ENCODE peak calls at places on chromosome 20, in eight cellular contexts. R is GM10248, C is cardiac fibroblast, E is ovary, T is AG09309, K is stomach, J is GM12865, I is Calu3. Q is an unnamed sample.

GRCh38 chr20:10433014-10433622 is 904 bp downstream of the MKKS start:
- DNase-seq in E (no peak), J (peak), R (no peak), K (no peak), I (no peak), T (no peak), C (peak), Q (no peak)

GRCh38 chr20:10463622-10464021 is 28.5 kb downstream of the SLX4IP start:
- DNase-seq in T (no peak), J (no peak), K (no peak), E (no peak), R (no peak), I (no peak), C (no peak), Q (no peak)

GRCh38 chr20:18138266-18138582 is 561 bp downstream of the KAT14 start:
- DNase-seq in I (no peak), E (no peak), R (no peak), J (no peak), C (no peak), T (no peak), K (no peak), Q (no peak)

GRCh38 chr20:20568604-20569205 is 143.7 kb downstream of the RALGAPA2 start:
- DNase-seq in K (no peak), E (no peak), T (peak), I (peak), R (peak), J (peak), C (peak), Q (peak)

GRCh38 chr20:56409946-56410345 is 2.1 kb upstream of the CASS4 start:
- DNase-seq in T (no peak), C (peak), I (no peak), K (no peak), J (no peak), R (no peak), E (peak), Q (no peak)

GRCh38 chr20:1322511-1323245 is 6.3 kb downstream of the SDCBP2 start:
- DNase-seq in R (no peak), T (peak), J (no peak), I (no peak), E (peak), C (peak), K (no peak), Q (no peak)

GRCh38 chr20:10716855-10717254 is 43.1 kb upstream of the JAG1 start:
- DNase-seq in E (no peak), I (no peak), J (no peak), T (no peak), C (peak), R (no peak), K (no peak), Q (no peak)

GRCh38 chr20:18712116-18712515 is 101.5 kb upstream of the SCP2D1 start:
- DNase-seq in E (no peak), R (no peak), I (no peak), T (no peak), C (no peak), J (no peak), K (no peak), Q (no peak)

GRCh38 chr20:50009521-50010454 is 27.0 kb downstream of the SNAI1 start:
- DNase-seq in K (no peak), C (no peak), I (no peak), R (no peak), E (no peak), J (no peak), T (no peak), Q (no peak)

GRCh38 chr20:33789109-33789857 is 21.9 kb upstream of the CHMP4B start:
- DNase-seq in I (peak), K (peak), R (no peak), C (peak), J (peak), E (peak), T (peak), Q (no peak)

GRCh38 chr20:13022401-13023170 is 13.8 kb downstream of the SPTLC3 start:
- DNase-seq in R (no peak), C (peak), T (peak), I (no peak), K (no peak), J (no peak), E (no peak), Q (no peak)

GRCh38 chr20:58714923-58715708 is 22.5 kb downstream of the NPEPL1 start:
- DNase-seq in C (no peak), K (no peak), J (no peak), T (no peak), I (no peak), R (peak), E (no peak), Q (peak)

GRCh38 chr20:38635721-38636285 is 34.2 kb downstream of the ARHGAP40 start:
- DNase-seq in J (peak), K (no peak), I (no peak), T (no peak), R (no peak), E (no peak), C (peak), Q (no peak)

GRCh38 chr20:36275011-36275410 is 31.1 kb upstream of the DLGAP4 start:
- DNase-seq in T (no peak), E (no peak), R (no peak), J (no peak), C (no peak), I (no peak), K (no peak), Q (no peak)

GRCh38 chr20:31547017-31547675 is 32.9 kb downstream of the HM13 start:
- DNase-seq in C (peak), K (peak), J (peak), T (no peak), E (peak), R (peak), I (peak), Q (peak)

GRCh38 chr20:17505664-17506517 is 25.3 kb downstream of the BFSP1 start:
- DNase-seq in K (no peak), I (no peak), C (peak), R (no peak), T (no peak), J (no peak), E (no peak), Q (no peak)

GRCh38 chr20:63624486-63624885 is 2.4 kb downstream of the GMEB2 start:
- DNase-seq in R (no peak), I (no peak), C (peak), J (no peak), K (no peak), T (no peak), E (no peak), Q (no peak)

GRCh38 chr20:46378390-46379009 is 27.9 kb downstream of the ELMO2 start:
- DNase-seq in R (no peak), J (no peak), T (no peak), I (no peak), C (no peak), K (no peak), E (no peak), Q (no peak)

GRCh38 chr20:667351-668034 is 8.1 kb downstream of the SCRT2 start:
- DNase-seq in J (peak), R (peak), K (peak), C (peak), T (no peak), E (no peak), I (peak), Q (peak)

GRCh38 chr20:48995599-48995998 is 50.5 kb upstream of the CSE1L start:
- DNase-seq in E (no peak), R (no peak), T (no peak), I (no peak), J (no peak), K (no peak), C (no peak), Q (no peak)

GRCh38 chr20:35226126-35226774 is at the start of gene MMP24:
- DNase-seq in I (no peak), C (no peak), R (no peak), J (no peak), E (no peak), T (no peak), K (no peak), Q (no peak)

GRCh38 chr20:58321205-58321604 is 11.7 kb downstream of the RAB22A start:
- DNase-seq in I (no peak), T (no peak), C (no peak), E (no peak), R (no peak), K (no peak), J (no peak), Q (no peak)

GRCh38 chr20:11935212-11935611 is 17.5 kb downstream of the BTBD3 start:
- DNase-seq in K (no peak), J (no peak), I (no peak), E (no peak), C (no peak), R (no peak), T (no peak), Q (no peak)
- TF ChIP-seq CTCF in K (no peak), J (no peak), I (no peak), E (no peak), C (no peak), R (no peak), T (no peak), Q (no peak)

GRCh38 chr20:4522310-4522709 is 199.4 kb upstream of the PRND start:
- DNase-seq in C (no peak), R (no peak), T (no peak), E (no peak), I (no peak), J (no peak), K (no peak), Q (no peak)

GRCh38 chr20:4524307-4524706 is 197.4 kb upstream of the PRND start:
- DNase-seq in K (no peak), C (no peak), R (no peak), E (no peak), I (no peak), T (no peak), J (no peak), Q (no peak)

GRCh38 chr20:4516851-4517250 is 204.9 kb upstream of the PRND start:
- DNase-seq in I (no peak), R (no peak), J (no peak), K (no peak), E (no peak), T (no peak), C (no peak), Q (no peak)

GRCh38 chr20:4521170-4521968 is 200.3 kb upstream of the PRND start:
- DNase-seq in T (no peak), R (no peak), I (no peak), E (no peak), K (no peak), J (no peak), C (no peak), Q (no peak)

DNA sequence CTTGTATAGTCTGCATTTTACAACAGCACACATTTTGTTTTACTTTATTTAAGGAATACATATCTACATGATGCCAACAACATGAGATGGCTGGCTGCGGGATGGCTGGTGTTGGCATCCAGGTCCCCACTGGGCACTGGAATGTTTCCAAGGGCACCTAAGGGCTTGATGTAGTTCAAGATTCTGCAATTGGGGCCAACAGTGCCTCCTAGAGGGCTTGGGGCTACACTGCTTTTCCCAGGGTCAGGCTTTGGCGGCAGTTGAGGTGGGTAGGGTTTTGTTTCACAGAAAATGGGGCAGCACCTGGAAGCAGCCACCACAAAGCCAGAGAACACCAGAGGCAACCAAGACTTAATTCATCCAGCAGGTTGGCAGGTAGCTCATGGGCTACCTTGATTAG is 202.2 kb upstream of the PRND start:
- DNase-seq in T (no peak), R (peak), C (no peak), J (peak), K (no peak), E (no peak), I (peak), Q (peak)
- TF ChIP-seq CTCF in T (peak), R (peak), C (peak), J (peak), K (no peak), E (no peak), I (peak), Q (peak)

GRCh38 chr20:61859712-61860111 is 206.0 kb downstream of the TAF4 start:
- DNase-seq in J (no peak), C (no peak), T (no peak), R (no peak), K (no peak), E (no peak), I (no peak), Q (no peak)

GRCh38 chr20:61857884-61858283 is 207.8 kb downstream of the TAF4 start:
- DNase-seq in C (no peak), E (no peak), R (no peak), I (no peak), J (no peak), T (no peak), K (no peak), Q (no peak)

GRCh38 chr20:61861054-61861841 is 204.4 kb downstream of the TAF4 start:
- DNase-seq in I (no peak), C (no peak), K (no peak), J (no peak), R (no peak), E (no peak), T (no peak), Q (no peak)

GRCh38 chr20:61861858-61862257 is 203.8 kb downstream of the TAF4 start:
- DNase-seq in J (no peak), E (no peak), T (no peak), R (no peak), I (no peak), K (no peak), C (no peak), Q (no peak)

GRCh38 chr20:61860588-61860987 is 205.1 kb downstream of the TAF4 start:
- DNase-seq in E (no peak), J (no peak), T (no peak), K (no peak), R (no peak), C (no peak), I (no peak), Q (no peak)
- TF ChIP-seq CTCF in E (no peak), J (no peak), T (no peak), K (no peak), R (no peak), C (no peak), I (no peak), Q (no peak)

DNA sequence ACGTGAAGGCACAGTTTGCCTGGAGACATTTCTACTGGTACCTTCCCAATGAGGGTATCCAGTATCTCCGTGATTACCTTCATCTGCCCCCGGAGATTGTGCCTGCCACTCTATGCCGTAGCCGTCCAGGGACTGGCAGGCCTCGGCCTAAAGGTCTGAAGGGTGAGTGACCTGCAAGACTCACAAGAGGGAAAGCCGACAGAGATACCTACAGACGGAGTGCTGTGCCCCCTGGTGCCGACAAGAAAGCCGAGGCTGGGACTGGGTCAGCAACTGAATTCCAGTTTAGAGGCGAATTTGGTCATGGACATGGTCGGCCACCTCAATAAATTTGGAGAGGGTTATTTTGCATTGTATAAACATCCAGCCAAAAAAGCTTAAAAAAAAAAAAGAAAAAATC is 420.3 kb upstream of the FLRT3 start:
- DNase-seq in R (no peak), T (no peak), I (no peak), C (no peak), E (no peak), K (no peak), J (no peak), Q (no peak)
- TF ChIP-seq CTCF in R (no peak), T (no peak), I (no peak), C (no peak), E (no peak), K (no peak), J (no peak), Q (no peak)

DNA sequence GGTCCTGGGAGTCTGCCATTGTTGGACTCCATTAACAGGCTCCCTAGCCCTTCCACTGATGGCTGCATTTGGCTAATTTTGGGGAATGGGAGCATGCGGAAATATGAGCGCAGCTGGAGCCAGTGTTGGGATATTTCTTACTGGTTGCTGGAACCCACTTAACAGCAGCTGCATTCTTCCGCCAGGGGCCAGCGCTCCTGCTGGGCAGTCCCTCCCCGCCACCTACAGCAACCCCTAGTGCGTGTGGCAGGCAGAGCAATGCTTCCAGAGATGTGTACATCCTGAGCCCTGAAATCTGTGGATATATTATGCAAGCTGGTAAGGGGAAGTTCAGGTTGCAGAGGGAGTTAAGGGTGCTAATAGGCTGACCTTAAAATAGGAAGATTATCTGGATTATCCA is 16.4 kb downstream of the CST8 start:
- DNase-seq in K (no peak), C (no peak), R (no peak), T (no peak), E (no peak), I (no peak), J (no peak), Q (no peak)
- TF ChIP-seq CTCF in K (no peak), C (no peak), R (no peak), T (no peak), E (no peak), I (no peak), J (no peak), Q (no peak)

GRCh38 chr20:22438926-22439325 is 145.4 kb downstream of the FOXA2 start:
- DNase-seq in T (no peak), I (no peak), E (no peak), R (no peak), J (peak), C (no peak), K (no peak), Q (no peak)
- TF ChIP-seq CTCF in T (no peak), I (no peak), E (no peak), R (no peak), J (peak), C (peak), K (no peak), Q (no peak)